ENCODE peak calls at places on chromosome 15, in nine cellular contexts. P is retina; U is activated naive CD4-positive, alpha-beta T cell; N is lower leg skin; L is GM12892; M is NCI-H460; W is fibroblast of the conjunctiva; X is tibial artery; V is activated CD4-positive, CD25-positive, alpha-beta regulatory T cell treated with anti-CD3 and anti-CD28 coated beads, Interleukin-2, amount 50 U/mL, for 72 hours. Y is an unnamed sample.
A peak's percentile ranks its signal among the peaks of the same experiment; 100 is the strongest.

GRCh38 chr15:78085928-78086327 is 6.4 kb upstream of the SH2D7 start:
- DNase-seq in P (no peak), U (no peak), N (no peak), L (no peak), M (no peak), W (peak; percentile 84), X (no peak), V (no peak), Y (no peak)

GRCh38 chr15:61749169-61749568 is 311.1 kb downstream of the VPS13C start:
- DNase-seq in P (no peak), U (no peak), N (no peak), L (no peak), M (no peak), W (peak; percentile 30), X (no peak), V (no peak), Y (no peak)

GRCh38 chr15:99283739-99284138 is 32.5 kb downstream of the LRRC28 start:
- DNase-seq in P (no peak), U (no peak), N (no peak), L (no peak), M (no peak), W (no peak), X (no peak), V (no peak), Y (no peak)

GRCh38 chr15:70375006-70375409 is 277.3 kb upstream of the TLE3 start:
- DNase-seq in P (no peak), U (no peak), N (no peak), L (no peak), M (peak; percentile 49), W (no peak), X (no peak), V (no peak), Y (no peak)

GRCh38 chr15:60656491-60657284 is 177.7 kb upstream of the ICE2 start:
- DNase-seq in P (no peak), U (no peak), N (no peak), L (no peak), M (no peak), W (no peak), X (no peak), V (no peak), Y (no peak)

GRCh38 chr15:81645470-81645869 is 271.5 kb upstream of the TMC3 start:
- DNase-seq in P (peak; percentile 12), U (no peak), N (no peak), L (no peak), M (no peak), W (no peak), X (no peak), V (no peak), Y (no peak)

GRCh38 chr15:62464705-62465104 is 299.6 kb upstream of the C2CD4B start:
- DNase-seq in P (no peak), U (no peak), N (no peak), L (no peak), M (no peak), W (peak; percentile 28), X (peak; percentile 9), V (no peak), Y (no peak)

GRCh38 chr15:101000271-101000681 is 81.1 kb downstream of the LRRK1 start:
- DNase-seq in P (no peak), U (no peak), N (peak; percentile 0), L (no peak), M (no peak), W (no peak), X (no peak), V (no peak), Y (no peak)